ENCODE peak calls at places on chromosome X, in five cellular contexts. L is fibroblast of lung, W is pancreas, D is ascending aorta, N is fibroblast of villous mesenchyme. P is an unnamed sample.

GRCh38 chrX:64334467-64334866 is 60.8 kb downstream of the MTMR8 start:
- DNase-seq in N (no peak), D (no peak), W (no peak), L (no peak), P (no peak)

GRCh38 chrX:1463581-1464281 is 11.0 kb upstream of the ASMTL start:
- DNase-seq in W (no peak), N (no peak), D (peak; percentile 37), L (no peak), P (no peak)

GRCh38 chrX:56759736-56760409 is 30.8 kb downstream of the NBDY start:
- DNase-seq in D (no peak), L (no peak), N (no peak), W (peak; percentile 43), P (no peak)

GRCh38 chrX:120452131-120452530 is 17.0 kb downstream of the LAMP2 start:
- DNase-seq in L (peak; percentile 32), D (no peak), W (no peak), N (peak; percentile 46), P (no peak)

GRCh38 chrX:53287493-53288138 is 6.2 kb upstream of the IQSEC2 start:
- DNase-seq in N (peak; percentile 60), D (peak; percentile 81), L (peak; percentile 71), W (no peak), P (peak; percentile 65)

GRCh38 chrX:150848914-150849365 is 49.5 kb downstream of the CD99L2 start:
- DNase-seq in L (no peak), D (no peak), N (no peak), W (no peak), P (no peak)

GRCh38 chrX:124289443-124289842 is 43.0 kb upstream of the TEX13D start:
- DNase-seq in W (no peak), N (no peak), D (no peak), L (no peak), P (no peak)

GRCh38 chrX:140723251-140723650 is 13.7 kb downstream of the LINC00632 start:
- DNase-seq in L (peak; percentile 68), D (no peak), W (no peak), N (peak; percentile 24), P (no peak)

GRCh38 chrX:23811135-23811781 is 28.3 kb downstream of the SAT1 start:
- DNase-seq in D (no peak), N (no peak), W (no peak), L (no peak), P (no peak)

GRCh38 chrX:2346158-2346557 is 154.6 kb downstream of the DHRSX start:
- DNase-seq in W (no peak), N (no peak), L (no peak), D (no peak), P (no peak)

GRCh38 chrX:81708506-81708905 is 506.6 kb downstream of the SH3BGRL start:
- DNase-seq in L (peak; percentile 37), W (no peak), N (no peak), D (no peak), P (no peak)

GRCh38 chrX:29090811-29091210 is 503.6 kb downstream of the IL1RAPL1 start:
- DNase-seq in D (no peak), N (peak; percentile 13), L (peak; percentile 19), W (no peak), P (no peak)

GRCh38 chrX:115038406-115038805 is 21.0 kb upstream of the IL13RA2 start:
- DNase-seq in D (no peak), W (no peak), N (no peak), L (peak; percentile 41), P (no peak)

GRCh38 chrX:85379174-85379907 is at the start of gene POF1B:
- DNase-seq in L (no peak), N (no peak), W (no peak), D (no peak), P (no peak)

GRCh38 chrX:2371026-2371778 is 129.6 kb downstream of the DHRSX start:
- DNase-seq in L (peak; percentile 45), D (no peak), N (peak; percentile 28), W (no peak), P (no peak)

GRCh38 chrX:31314921-31315320 is 243.1 kb upstream of the FTHL17 start:
- DNase-seq in N (peak; percentile 70), L (peak; percentile 70), D (no peak), W (no peak), P (no peak)

GRCh38 chrX:41480508-41481260 is 33.5 kb downstream of the NYX start:
- DNase-seq in D (peak; percentile 47), W (no peak), N (no peak), L (no peak), P (no peak)

GRCh38 chrX:105837227-105837626 is 14.9 kb downstream of the NRK start:
- DNase-seq in L (peak; percentile 88), D (peak; percentile 79), N (peak; percentile 64), W (peak; percentile 18), P (no peak)

GRCh38 chrX:41616935-41617334 is 71.8 kb upstream of the GPR34 start:
- DNase-seq in L (no peak), N (no peak), D (no peak), W (no peak), P (no peak)

GRCh38 chrX:109485470-109486340 is 3.8 kb upstream of the GUCY2F start:
- DNase-seq in N (peak; percentile 74), D (peak; percentile 83), L (peak; percentile 44), W (peak; percentile 33), P (no peak)

GRCh38 chrX:146396409-146396808 is 413.2 kb upstream of the CXorf51B start:
- DNase-seq in N (no peak), W (no peak), D (no peak), L (no peak), P (no peak)

GRCh38 chrX:40145001-40145631 is 47.4 kb upstream of the BCOR start:
- DNase-seq in N (no peak), W (peak; percentile 70), D (no peak), L (no peak), P (peak; percentile 33)

GRCh38 chrX:42079968-42080367 is 156.6 kb upstream of the CASK start:
- DNase-seq in L (peak; percentile 38), D (no peak), W (no peak), N (no peak), P (no peak)

GRCh38 chrX:40504801-40505605 is 75.8 kb upstream of the ATP6AP2 start:
- DNase-seq in D (no peak), L (peak; percentile 95), N (peak; percentile 76), W (no peak), P (peak; percentile 41)

GRCh38 chrX:2801223-2801622 is 27.5 kb upstream of the GYG2 start:
- DNase-seq in D (peak; percentile 24), N (no peak), W (no peak), L (no peak), P (no peak)

GRCh38 chrX:97882306-97882705 is 998.6 kb downstream of the RPA4 start:
- DNase-seq in D (no peak), W (no peak), L (no peak), N (no peak), P (no peak)

GRCh38 chrX:44480591-44480990 is 62.1 kb downstream of the FUNDC1 start:
- DNase-seq in N (no peak), W (no peak), L (no peak), D (no peak), P (no peak)

GRCh38 chrX:11272290-11272689 is 20.9 kb upstream of the AMELX start:
- DNase-seq in N (no peak), W (no peak), L (peak; percentile 34), D (no peak), P (no peak)

GRCh38 chrX:120536056-120536455 is 24.7 kb downstream of the CUL4B start:
- DNase-seq in L (no peak), W (no peak), N (no peak), D (no peak), P (no peak)

GRCh38 chrX:12955882-12956703 is 18.8 kb upstream of the TMSB4X start:
- DNase-seq in L (peak; percentile 81), W (no peak), N (peak; percentile 93), D (peak; percentile 82), P (no peak)
- H3K4me3 ChIP-seq in L (no peak overlapping the region), W (no peak overlapping the region), N (peak overlapping the region; percentile 23), D (no peak overlapping the region), P (no peak overlapping the region)

GRCh38 chrX:47540754-47541538 is 20.1 kb upstream of the ARAF start:
- DNase-seq in N (peak; percentile 93), W (peak; percentile 74), L (peak; percentile 90), D (peak; percentile 90), P (peak; percentile 87)
- TF ChIP-seq CTCF in N (peak; percentile 56), W (no peak), L (peak; percentile 56), D (peak; percentile 41), P (peak; percentile 58)

DNA sequence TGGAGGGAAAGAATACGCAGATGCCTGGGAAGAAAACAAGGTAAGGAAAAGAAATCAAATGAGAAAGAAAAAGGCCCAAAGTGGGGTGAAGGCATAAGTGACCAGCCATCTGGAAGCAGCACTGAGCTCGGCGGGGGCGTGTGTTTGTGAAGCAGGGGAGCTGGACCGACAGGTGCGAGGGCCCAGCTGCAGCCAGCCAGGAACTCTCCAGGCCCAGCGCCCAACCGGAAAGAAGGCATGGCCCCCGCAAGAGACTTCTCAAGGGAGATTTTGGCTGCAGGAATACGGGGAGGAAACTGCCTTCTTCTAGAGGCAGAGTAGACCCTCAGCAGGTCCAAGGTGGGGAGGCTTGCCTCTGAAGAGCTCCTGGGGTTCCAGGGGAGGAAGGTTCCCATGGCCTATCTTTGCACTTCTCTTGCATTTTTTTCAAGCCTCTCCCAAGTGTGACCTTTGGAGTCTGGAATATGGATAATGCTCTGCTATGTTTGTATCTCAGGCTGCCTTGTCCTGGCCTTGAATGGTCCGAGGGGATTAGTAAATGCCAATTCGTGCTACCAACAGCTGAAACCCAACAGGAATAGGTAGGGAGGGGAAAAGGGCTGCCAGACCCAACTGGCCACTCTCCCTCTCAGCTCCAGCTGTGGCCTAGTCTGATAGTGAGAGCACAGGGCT is 10.8 kb upstream of the CITED1 start:
- DNase-seq in N (no peak), L (no peak), D (no peak), W (no peak), P (no peak)
- H3K4me3 ChIP-seq in N (no peak overlapping the region), L (no peak overlapping the region), D (no peak overlapping the region), W (no peak overlapping the region), P (no peak overlapping the region)

GRCh38 chrX:7946960-7947359 is 19.7 kb upstream of the PNPLA4 start:
- DNase-seq in L (no peak), W (no peak), D (no peak), N (no peak), P (no peak)

GRCh38 chrX:7943600-7944245 is 16.5 kb upstream of the PNPLA4 start:
- DNase-seq in W (no peak), N (no peak), D (no peak), L (no peak), P (no peak)

DNA sequence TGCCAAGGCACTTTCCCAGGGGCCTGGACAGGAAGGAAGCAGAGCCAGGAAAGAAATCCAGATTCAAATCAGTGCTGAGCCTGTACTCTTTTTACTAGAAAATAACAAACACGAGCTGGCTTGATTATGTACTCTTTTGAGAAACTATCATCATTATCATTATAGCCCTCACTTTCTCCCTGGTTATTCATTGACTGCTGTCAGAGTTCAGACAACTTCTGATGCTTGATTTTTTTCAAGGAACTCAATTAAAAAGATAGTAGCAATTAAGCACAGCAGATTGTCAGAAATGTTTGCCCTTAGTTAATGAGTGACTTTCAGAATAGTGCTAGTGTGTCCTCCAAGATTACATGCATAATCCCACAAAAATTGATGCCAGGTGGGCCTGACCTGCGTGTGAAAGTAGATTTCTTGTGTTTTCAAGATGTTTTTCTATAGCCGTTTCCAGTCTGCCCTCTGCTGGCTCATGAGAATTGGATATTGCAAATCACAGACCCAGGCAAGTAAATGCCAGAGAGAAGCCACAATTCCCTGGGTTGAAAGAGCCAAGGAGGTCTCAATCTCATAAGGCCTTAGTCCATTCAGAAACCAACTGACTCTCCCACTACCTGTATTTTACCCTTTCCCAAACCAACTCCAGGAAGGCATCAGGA is 14.3 kb upstream of the PNPLA4 start:
- DNase-seq in D (no peak), W (no peak), L (peak; percentile 12), N (peak; percentile 7), P (peak; percentile 9)
- TF ChIP-seq CTCF in D (peak; percentile 19), W (no peak), L (peak; percentile 40), N (no peak), P (peak; percentile 42)

P was measured in HFF-Myc.